ENCODE peak calls at places on chromosomes 1 and 21, in four cellular contexts. V, A, F and K are unnamed samples.

GRCh38 chr1:246139745-246140182 is 367.3 kb downstream of the SMYD3 start:
- DNase-seq in V (peak; percentile 89), A (peak; percentile 96), F (no peak), K (no peak)

GRCh38 chr21:17451364-17451869 is 61.4 kb upstream of the CXADR start:
- DNase-seq in V (peak; percentile 93), A (peak; percentile 84), F (no peak), K (no peak)

GRCh38 chr1:220874201-220874655 is 5.0 kb upstream of the HLX start:
- DNase-seq in V (peak; percentile 74), A (peak; percentile 77), F (peak; percentile 49), K (no peak)

GRCh38 chr21:43333301-43334062 is 93.4 kb downstream of the SIK1 start:
- DNase-seq in V (peak; percentile 77), A (peak; percentile 91), F (peak; percentile 72), K (peak; percentile 65)

GRCh38 chr21:41744028-41744940 is 22.6 kb downstream of the RIPK4 start:
- DNase-seq in V (no peak), A (no peak), F (peak; percentile 53), K (no peak)

GRCh38 chr1:232223309-232223708 is 406.6 kb downstream of the SIPA1L2 start:
- DNase-seq in V (peak; percentile 49), A (no peak), F (no peak), K (no peak)

GRCh38 chr1:63691672-63692425 is 82.0 kb upstream of the ROR1 start:
- DNase-seq in V (peak; percentile 88), A (peak; percentile 96), F (no peak), K (peak; percentile 81)

GRCh38 chr1:113459279-113459678 is 69.0 kb downstream of the MAGI3 start:
- DNase-seq in V (peak; percentile 37), A (peak; percentile 69), F (no peak), K (no peak)

GRCh38 chr1:226995966-226996332 is 55.9 kb downstream of the COQ8A start:
- DNase-seq in V (no peak), A (no peak), F (no peak), K (no peak)